ENCODE peak calls at places on chromosomes 11 and 22, in six cellular contexts. T is activated CD4-positive, alpha-beta T cell treated with anti-CD3 and anti-CD28 coated beads for 24 hours; P is iPS DF 19.7; I is osteocyte; C is pulmonary artery endothelial cell; Q is DMS79. B is an unnamed sample.

GRCh38 chr22:31567196-31567595 is 70.9 kb downstream of the SFI1 start:
- DNase-seq in T (no peak), P (no peak), I (no peak), C (no peak), Q (no peak), B (no peak)

GRCh38 chr11:3896644-3897043 is 41.2 kb downstream of the STIM1 start:
- DNase-seq in T (no peak), P (no peak), I (no peak), C (no peak), Q (no peak), B (no peak)

GRCh38 chr22:22112533-22113294 is 130.1 kb upstream of the TOP3B start:
- DNase-seq in T (no peak), P (no peak), I (no peak), C (no peak), Q (no peak), B (no peak)

GRCh38 chr11:36037031-36037430 is 93.2 kb downstream of the LDLRAD3 start:
- DNase-seq in T (no peak), P (no peak), I (no peak), C (no peak), Q (no peak), B (peak)

GRCh38 chr11:60764879-60765278 is 8.2 kb downstream of the MS4A15 start:
- DNase-seq in T (no peak), P (no peak), I (no peak), C (no peak), Q (no peak), B (no peak)

GRCh38 chr11:69841859-69842698 is 22.9 kb upstream of the FGF3 start:
- DNase-seq in T (no peak), P (no peak), I (no peak), C (no peak), Q (no peak), B (no peak)

GRCh38 chr22:46649176-46650077 is 29.2 kb downstream of the GRAMD4 start:
- DNase-seq in T (no peak), P (no peak), I (no peak), C (no peak), Q (peak), B (no peak)

GRCh38 chr11:5968394-5968793 is at the start of gene OR56A5:
- DNase-seq in T (no peak), P (no peak), I (no peak), C (no peak), Q (no peak), B (no peak)

GRCh38 chr11:34044664-34045485 is 6.7 kb upstream of the CAPRIN1 start:
- DNase-seq in T (no peak), P (peak), I (no peak), C (no peak), Q (no peak), B (peak)

GRCh38 chr11:131888230-131888826 is 517.9 kb downstream of the NTM start:
- DNase-seq in T (no peak), P (no peak), I (no peak), C (no peak), Q (no peak), B (peak)

GRCh38 chr22:37018815-37019308 is 385 bp downstream of the TST start:
- DNase-seq in T (no peak), P (no peak), I (no peak), C (no peak), Q (no peak), B (peak)

GRCh38 chr22:40426671-40427070 is 56.3 kb downstream of the SGSM3 start:
- DNase-seq in T (no peak), P (no peak), I (no peak), C (no peak), Q (no peak), B (no peak)

GRCh38 chr11:123330471-123330870 is 99.6 kb upstream of the GRAMD1B start:
- DNase-seq in T (no peak), P (no peak), I (no peak), C (no peak), Q (no peak), B (no peak)

GRCh38 chr11:90500922-90501568 is 278.2 kb upstream of the CHORDC1 start:
- DNase-seq in T (no peak), P (no peak), I (no peak), C (no peak), Q (no peak), B (no peak)

GRCh38 chr11:65920035-65920802 is 993 bp downstream of the DRAP1 start:
- DNase-seq in T (no peak), P (no peak), I (no peak), C (no peak), Q (no peak), B (no peak)

GRCh38 chr11:75802913-75803820 is 11.8 kb upstream of the UVRAG start:
- DNase-seq in T (peak), P (no peak), I (peak), C (peak), Q (no peak), B (peak)

GRCh38 chr11:129530154-129530895 is 154.7 kb downstream of the BARX2 start:
- DNase-seq in T (no peak), P (no peak), I (no peak), C (no peak), Q (no peak), B (no peak)

GRCh38 chr11:78731008-78731407 is 156.3 kb upstream of the NARS2 start:
- DNase-seq in T (no peak), P (no peak), I (no peak), C (no peak), Q (no peak), B (no peak)

GRCh38 chr11:20015529-20016427 is 144.5 kb downstream of the DBX1 start:
- DNase-seq in T (no peak), P (no peak), I (no peak), C (no peak), Q (peak), B (peak)

GRCh38 chr11:21056644-21057043 is 387.3 kb downstream of the NELL1 start:
- DNase-seq in T (no peak), P (no peak), I (no peak), C (no peak), Q (no peak), B (no peak)

GRCh38 chr11:94275961-94276360 is 28.4 kb upstream of the IZUMO1R start:
- DNase-seq in T (no peak), P (no peak), I (no peak), C (no peak), Q (no peak), B (no peak)

GRCh38 chr11:76772783-76773106 is 10.4 kb upstream of the TSKU start:
- DNase-seq in T (no peak), P (no peak), I (no peak), C (no peak), Q (no peak), B (no peak)

GRCh38 chr11:47220401-47220821 is 5.6 kb downstream of the DDB2 start:
- DNase-seq in T (no peak), P (no peak), I (no peak), C (peak), Q (no peak), B (no peak)